ENCODE peak calls at places on chromosomes 2 and 18, in six cellular contexts. G is tibial artery, A is A549, N is brain microvascular endothelial cell, O is PC-3, T is left ventricle myocardium inferior. S is an unnamed sample.

GRCh38 chr2:109052922-109053321 is 63.9 kb upstream of the EDAR start:
- DNase-seq in T (no peak), O (no peak), A (no peak), N (no peak), G (no peak), S (no peak)

GRCh38 chr18:41809652-41810051 is 145.4 kb upstream of the PIK3C3 start:
- DNase-seq in A (no peak), N (no peak), G (no peak), T (no peak), O (no peak), S (peak; percentile 28)

GRCh38 chr2:509888-510287 is 167.3 kb downstream of the TMEM18 start:
- DNase-seq in O (no peak), T (no peak), N (no peak), G (no peak), A (no peak), S (no peak)

GRCh38 chr2:186907897-186908296 is 58.9 kb upstream of the ZSWIM2 start:
- DNase-seq in A (no peak), T (no peak), O (no peak), G (no peak), N (no peak), S (no peak)

GRCh38 chr2:172698041-172698863 is 37.4 kb upstream of the RAPGEF4 start:
- DNase-seq in O (peak; percentile 92), G (no peak), T (no peak), A (peak; percentile 56), N (peak; percentile 88), S (peak; percentile 85)

GRCh38 chr2:85458611-85459563 is 40.4 kb downstream of the SH2D6 start:
- DNase-seq in O (peak; percentile 27), T (no peak), G (no peak), N (no peak), A (no peak), S (no peak)

GRCh38 chr2:46066591-46066990 is 230.6 kb upstream of the EPAS1 start:
- DNase-seq in A (no peak), N (peak; percentile 91), G (no peak), O (no peak), T (no peak), S (no peak)

GRCh38 chr2:164747786-164748433 is 93.7 kb downstream of the COBLL1 start:
- DNase-seq in O (no peak), A (no peak), T (no peak), N (no peak), G (no peak), S (no peak)

GRCh38 chr2:75475049-75475448 is 85.7 kb downstream of the EVA1A start:
- DNase-seq in T (no peak), N (no peak), G (no peak), O (no peak), A (no peak), S (no peak)

GRCh38 chr2:102488063-102488462 is 15.0 kb downstream of the SLC9A4 start:
- DNase-seq in G (no peak), A (no peak), T (no peak), O (peak; percentile 95), N (peak; percentile 5), S (peak; percentile 39)

GRCh38 chr2:127619191-127619590 is 26.8 kb upstream of the GPR17 start:
- DNase-seq in T (no peak), G (no peak), O (no peak), A (no peak), N (no peak), S (no peak)

GRCh38 chr2:6772366-6772710 is 93.4 kb downstream of the CMPK2 start:
- DNase-seq in N (peak; percentile 16), O (peak; percentile 36), A (no peak), G (no peak), T (no peak), S (no peak)

GRCh38 chr2:159131882-159132281 is 154.6 kb downstream of the WDSUB1 start:
- DNase-seq in N (peak; percentile 98), T (no peak), O (peak; percentile 55), A (peak; percentile 22), G (no peak), S (peak; percentile 63)

GRCh38 chr2:20781656-20782265 is 41.1 kb downstream of the LDAH start:
- DNase-seq in N (peak; percentile 11), G (no peak), T (no peak), O (peak; percentile 63), A (peak; percentile 21), S (peak; percentile 57)

GRCh38 chr2:134142341-134142738 is 111.5 kb upstream of the MGAT5 start:
- DNase-seq in N (no peak), A (no peak), O (peak; percentile 38), T (no peak), G (no peak), S (peak; percentile 46)

GRCh38 chr2:53490659-53491058 is 276.9 kb upstream of the CHAC2 start:
- DNase-seq in N (peak; percentile 41), T (peak; percentile 23), G (peak; percentile 23), O (no peak), A (peak; percentile 14), S (no peak)

GRCh38 chr2:149101818-149102217 is 63.3 kb downstream of the LYPD6B start:
- DNase-seq in G (no peak), N (no peak), A (no peak), T (no peak), O (peak; percentile 26), S (no peak)

GRCh38 chr18:75247041-75247551 is 36.5 kb downstream of the TSHZ1 start:
- DNase-seq in N (no peak), G (no peak), T (no peak), A (no peak), O (no peak), S (peak; percentile 14)

GRCh38 chr2:96642564-96643350 is at the start of gene FER1L5:
- DNase-seq in A (no peak), T (no peak), G (no peak), O (no peak), N (peak; percentile 41), S (no peak)

GRCh38 chr2:119389615-119390306 is 23.0 kb downstream of the DBI start:
- DNase-seq in O (peak; percentile 89), G (peak; percentile 50), A (no peak), N (peak; percentile 51), T (peak; percentile 50), S (peak; percentile 75)

GRCh38 chr2:234603619-234604018 is 106.7 kb upstream of the ARL4C start:
- DNase-seq in G (no peak), T (no peak), O (no peak), N (no peak), A (no peak), S (no peak)
- TF ChIP-seq CTCF in G (no peak), T (no peak), O (peak; percentile 16), N (no peak), A (no peak), S (no peak)

GRCh38 chr2:240812301-240812680 is 7.7 kb downstream of the KIF1A start:
- DNase-seq in N (no peak), A (no peak), T (no peak), O (no peak), G (peak; percentile 9), S (no peak)

GRCh38 chr2:240811346-240812300 is 8.4 kb downstream of the KIF1A start:
- DNase-seq in T (peak; percentile 7), G (peak; percentile 12), A (no peak), N (no peak), O (no peak), S (no peak)

GRCh38 chr2:240809276-240809675 is 10.7 kb downstream of the KIF1A start:
- DNase-seq in O (no peak), T (no peak), N (no peak), G (no peak), A (no peak), S (no peak)

GRCh38 chr2:240810621-240811020 is 9.4 kb downstream of the KIF1A start:
- DNase-seq in G (peak; percentile 5), N (no peak), O (no peak), T (peak; percentile 5), A (no peak), S (no peak)

DNA sequence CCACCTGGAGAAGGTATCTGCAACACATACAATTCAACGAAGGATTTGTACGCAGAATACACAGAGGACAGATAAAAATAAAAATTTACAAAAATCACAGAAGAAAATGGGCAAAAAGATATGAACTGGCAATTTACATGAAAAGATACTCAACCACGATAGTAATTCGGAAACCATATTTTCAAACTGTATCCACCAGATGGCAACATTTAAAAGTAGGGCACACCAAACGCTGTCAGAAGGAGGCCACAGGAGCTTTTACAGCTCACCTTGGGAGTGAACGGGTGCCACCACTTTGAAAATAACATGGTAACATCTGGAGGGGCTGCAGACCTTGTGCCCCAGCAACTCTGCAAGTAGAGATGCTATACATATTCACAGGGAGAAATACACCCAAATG is 9.8 kb downstream of the KIF1A start:
- DNase-seq in N (no peak), O (peak; percentile 44), A (peak; percentile 27), T (no peak), G (no peak), S (no peak)
- TF ChIP-seq CTCF in N (peak; percentile 8), O (peak; percentile 53), A (peak; percentile 39), T (no peak), G (no peak), S (no peak)

DNA sequence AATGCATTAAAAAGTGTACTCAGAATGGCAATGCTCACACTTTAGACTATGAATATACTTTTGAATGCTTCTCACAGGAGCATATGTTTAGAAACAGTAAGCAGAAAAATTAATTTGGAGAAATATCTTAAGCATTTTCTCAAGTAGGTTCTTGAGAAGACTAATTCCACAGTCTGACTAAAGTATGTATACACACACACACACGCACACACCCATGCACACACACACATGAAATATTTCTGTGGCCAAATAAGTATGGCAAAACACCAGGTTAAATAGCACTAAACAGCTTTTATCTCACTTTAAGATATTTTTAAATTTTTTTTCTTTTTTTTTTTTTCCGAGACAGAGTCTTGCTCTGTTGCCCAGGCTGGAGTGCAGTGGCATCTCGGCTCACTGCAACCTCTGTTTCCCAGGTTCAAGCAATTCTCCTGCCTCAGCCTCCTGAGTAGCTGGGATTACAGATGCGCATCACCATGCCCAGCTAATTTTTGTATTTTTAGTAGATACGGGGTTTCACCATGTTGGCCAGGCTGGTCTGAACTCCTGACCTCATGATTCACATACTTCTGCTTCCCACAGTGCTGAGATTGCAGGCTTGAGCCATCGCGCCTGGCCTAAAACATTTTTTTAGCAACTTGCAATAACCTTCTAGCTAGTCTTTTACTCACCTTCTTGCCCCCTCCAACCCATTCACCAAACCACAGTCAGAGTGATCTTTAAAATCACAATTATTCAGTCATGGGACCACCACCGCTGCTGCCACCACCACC is 67.5 kb upstream of the SCG2 start:
- DNase-seq in N (peak; percentile 77), O (no peak), T (no peak), A (no peak), G (no peak), S (peak; percentile 21)
- TF ChIP-seq CTCF in N (no peak), O (no peak), T (no peak), A (no peak), G (no peak), S (no peak)

GRCh38 chr2:68745006-68745405 is 10.4 kb downstream of the ARHGAP25 start:
- DNase-seq in A (no peak), O (no peak), G (no peak), N (no peak), T (no peak), S (no peak)
- TF ChIP-seq CTCF in A (no peak), O (no peak), G (no peak), N (no peak), T (no peak), S (no peak)